ENCODE peak calls at places on chromosomes 2 and 18, in six cellular contexts. One of them, this sample, is unnamed.

GRCh38 chr2:68371581-68371980 is 6.5 kb downstream of the PLEK start:
- DNase-seq in mesendoderm: no peak
- DNase-seq in activated effector memory CD4-positive, alpha-beta T cell treated with Interleukin-2 at 50 U/mL for 16 hours: no peak
- DNase-seq in ELR: no peak
- DNase-seq in GM12878: no peak
- DNase-seq in NAMALWA: no peak
- DNase-seq in this sample: peak; percentile 26

GRCh38 chr2:120245520-120245835 is 7.2 kb upstream of the RALB start:
- DNase-seq in ELR: no peak
- DNase-seq in activated effector memory CD4-positive, alpha-beta T cell treated with Interleukin-2 at 50 U/mL for 16 hours: no peak
- DNase-seq in NAMALWA: no peak
- DNase-seq in mesendoderm: no peak
- DNase-seq in GM12878: no peak
- DNase-seq in this sample: no peak

GRCh38 chr18:53567935-53568574 is 656.4 kb downstream of the MBD2 start:
- DNase-seq in ELR: peak; percentile 25
- DNase-seq in NAMALWA: peak; percentile 68
- DNase-seq in mesendoderm: peak; percentile 73
- DNase-seq in activated effector memory CD4-positive, alpha-beta T cell treated with Interleukin-2 at 50 U/mL for 16 hours: no peak
- DNase-seq in GM12878: no peak
- DNase-seq in this sample: peak; percentile 34

GRCh38 chr2:106541333-106541732 is 54.2 kb downstream of the CD8B2 start:
- DNase-seq in activated effector memory CD4-positive, alpha-beta T cell treated with Interleukin-2 at 50 U/mL for 16 hours: no peak
- DNase-seq in NAMALWA: no peak
- DNase-seq in mesendoderm: no peak
- DNase-seq in ELR: no peak
- DNase-seq in GM12878: no peak
- DNase-seq in this sample: no peak

GRCh38 chr18:11981633-11982366 is 493 bp downstream of the IMPA2 start:
- DNase-seq in GM12878: no peak
- DNase-seq in mesendoderm: peak; percentile 76
- DNase-seq in ELR: peak; percentile 42
- DNase-seq in activated effector memory CD4-positive, alpha-beta T cell treated with Interleukin-2 at 50 U/mL for 16 hours: peak; percentile 7
- DNase-seq in NAMALWA: peak; percentile 32
- DNase-seq in this sample: no peak

GRCh38 chr2:29526587-29527586 is 394.5 kb downstream of the ALK start:
- DNase-seq in activated effector memory CD4-positive, alpha-beta T cell treated with Interleukin-2 at 50 U/mL for 16 hours: no peak
- DNase-seq in NAMALWA: no peak
- DNase-seq in ELR: no peak
- DNase-seq in mesendoderm: no peak
- DNase-seq in GM12878: no peak
- DNase-seq in this sample: no peak

GRCh38 chr18:11906926-11907874 is 917 bp downstream of the MPPE1 start:
- DNase-seq in activated effector memory CD4-positive, alpha-beta T cell treated with Interleukin-2 at 50 U/mL for 16 hours: no peak
- DNase-seq in ELR: no peak
- DNase-seq in GM12878: no peak
- DNase-seq in NAMALWA: no peak
- DNase-seq in mesendoderm: peak; percentile 31
- DNase-seq in this sample: no peak

GRCh38 chr2:164745012-164745797 is 96.4 kb downstream of the COBLL1 start:
- DNase-seq in NAMALWA: no peak
- DNase-seq in ELR: no peak
- DNase-seq in GM12878: no peak
- DNase-seq in mesendoderm: no peak
- DNase-seq in activated effector memory CD4-positive, alpha-beta T cell treated with Interleukin-2 at 50 U/mL for 16 hours: no peak
- DNase-seq in this sample: no peak

GRCh38 chr2:220556658-220557057 is 929.2 kb downstream of the SLC4A3 start:
- DNase-seq in ELR: peak; percentile 84
- DNase-seq in mesendoderm: no peak
- DNase-seq in NAMALWA: no peak
- DNase-seq in GM12878: no peak
- DNase-seq in activated effector memory CD4-positive, alpha-beta T cell treated with Interleukin-2 at 50 U/mL for 16 hours: no peak
- DNase-seq in this sample: peak; percentile 81

GRCh38 chr2:148614024-148614331 is 30.6 kb upstream of the EPC2 start:
- DNase-seq in activated effector memory CD4-positive, alpha-beta T cell treated with Interleukin-2 at 50 U/mL for 16 hours: no peak
- DNase-seq in mesendoderm: peak; percentile 78
- DNase-seq in ELR: peak; percentile 32
- DNase-seq in NAMALWA: no peak
- DNase-seq in GM12878: no peak
- DNase-seq in this sample: peak; percentile 10

This sample was measured in HT1080.